ENCODE peak calls at places on chromosomes 7 and 10, in six cellular contexts. One of them, this sample, is unnamed.

GRCh38 chr7:129989466-129989865 is 36.7 kb upstream of the UBE2H start:
- DNase-seq in mesothelial cell of epicardium: peak
- DNase-seq in left lobe of liver: no peak
- DNase-seq in NAMALWA: peak
- DNase-seq in right lobe of liver: no peak
- DNase-seq in epithelial cell of esophagus: peak
- DNase-seq in this sample: peak

GRCh38 chr7:36416251-36416650 is 26.6 kb downstream of the ANLN start:
- DNase-seq in right lobe of liver: no peak
- DNase-seq in NAMALWA: no peak
- DNase-seq in left lobe of liver: no peak
- DNase-seq in epithelial cell of esophagus: no peak
- DNase-seq in mesothelial cell of epicardium: no peak
- DNase-seq in this sample: no peak

GRCh38 chr7:141475678-141476077 is 75.5 kb upstream of the AGK start:
- DNase-seq in NAMALWA: no peak
- DNase-seq in right lobe of liver: no peak
- DNase-seq in mesothelial cell of epicardium: no peak
- DNase-seq in epithelial cell of esophagus: peak
- DNase-seq in left lobe of liver: no peak
- DNase-seq in this sample: peak

GRCh38 chr7:143018931-143019330 is 8.0 kb downstream of the OR9A2 start:
- DNase-seq in right lobe of liver: no peak
- DNase-seq in left lobe of liver: no peak
- DNase-seq in mesothelial cell of epicardium: no peak
- DNase-seq in NAMALWA: no peak
- DNase-seq in epithelial cell of esophagus: no peak
- DNase-seq in this sample: no peak

GRCh38 chr10:90884414-90884813 is 12.6 kb downstream of the RPP30 start:
- DNase-seq in mesothelial cell of epicardium: no peak
- DNase-seq in epithelial cell of esophagus: no peak
- DNase-seq in left lobe of liver: no peak
- DNase-seq in right lobe of liver: no peak
- DNase-seq in NAMALWA: no peak
- DNase-seq in this sample: no peak

GRCh38 chr10:50582766-50583762 is 40.7 kb downstream of the SGMS1 start:
- DNase-seq in left lobe of liver: peak
- DNase-seq in epithelial cell of esophagus: peak
- DNase-seq in NAMALWA: no peak
- DNase-seq in right lobe of liver: peak
- DNase-seq in mesothelial cell of epicardium: no peak
- DNase-seq in this sample: peak

GRCh38 chr7:134685250-134685649 is 38.6 kb downstream of the BPGM start:
- DNase-seq in mesothelial cell of epicardium: no peak
- DNase-seq in right lobe of liver: no peak
- DNase-seq in left lobe of liver: no peak
- DNase-seq in NAMALWA: no peak
- DNase-seq in epithelial cell of esophagus: peak
- DNase-seq in this sample: peak

GRCh38 chr10:72069751-72070501 is 18.4 kb downstream of the SPOCK2 start:
- DNase-seq in NAMALWA: no peak
- DNase-seq in mesothelial cell of epicardium: no peak
- DNase-seq in right lobe of liver: no peak
- DNase-seq in left lobe of liver: no peak
- DNase-seq in epithelial cell of esophagus: no peak
- DNase-seq in this sample: no peak

GRCh38 chr7:35694161-35694783 is 663 bp downstream of the HERPUD2 start:
- DNase-seq in right lobe of liver: peak
- DNase-seq in mesothelial cell of epicardium: no peak
- DNase-seq in NAMALWA: peak
- DNase-seq in epithelial cell of esophagus: no peak
- DNase-seq in left lobe of liver: no peak
- DNase-seq in this sample: no peak

GRCh38 chr7:81871606-81872265 is 101.9 kb upstream of the HGF start:
- DNase-seq in mesothelial cell of epicardium: no peak
- DNase-seq in right lobe of liver: no peak
- DNase-seq in NAMALWA: no peak
- DNase-seq in left lobe of liver: no peak
- DNase-seq in epithelial cell of esophagus: no peak
- DNase-seq in this sample: no peak

GRCh38 chr10:30433286-30433778 is 652 bp upstream of the MAP3K8 start:
- DNase-seq in epithelial cell of esophagus: peak
- DNase-seq in right lobe of liver: peak
- DNase-seq in mesothelial cell of epicardium: peak
- DNase-seq in left lobe of liver: peak
- DNase-seq in NAMALWA: peak
- DNase-seq in this sample: peak

GRCh38 chr10:116961305-116962251 is 43.4 kb downstream of the SHTN1 start:
- DNase-seq in epithelial cell of esophagus: no peak
- DNase-seq in mesothelial cell of epicardium: no peak
- DNase-seq in NAMALWA: no peak
- DNase-seq in right lobe of liver: no peak
- DNase-seq in left lobe of liver: no peak
- DNase-seq in this sample: no peak

GRCh38 chr10:65793738-65794425 is 1132.0 kb upstream of the LRRTM3 start:
- DNase-seq in epithelial cell of esophagus: peak
- DNase-seq in left lobe of liver: peak
- DNase-seq in right lobe of liver: peak
- DNase-seq in mesothelial cell of epicardium: no peak
- DNase-seq in NAMALWA: no peak
- DNase-seq in this sample: peak

GRCh38 chr10:34249634-34250033 is 565.5 kb downstream of the PARD3 start:
- DNase-seq in NAMALWA: peak
- DNase-seq in epithelial cell of esophagus: peak
- DNase-seq in left lobe of liver: no peak
- DNase-seq in mesothelial cell of epicardium: no peak
- DNase-seq in right lobe of liver: no peak
- DNase-seq in this sample: no peak

GRCh38 chr7:32262315-32262714 is 192.1 kb upstream of the PDE1C start:
- DNase-seq in epithelial cell of esophagus: no peak
- DNase-seq in mesothelial cell of epicardium: no peak
- DNase-seq in NAMALWA: no peak
- DNase-seq in left lobe of liver: no peak
- DNase-seq in right lobe of liver: no peak
- DNase-seq in this sample: no peak

GRCh38 chr10:124465003-124465776 is 3.6 kb downstream of the LHPP start:
- DNase-seq in NAMALWA: peak
- DNase-seq in left lobe of liver: no peak
- DNase-seq in right lobe of liver: no peak
- DNase-seq in epithelial cell of esophagus: no peak
- DNase-seq in mesothelial cell of epicardium: no peak
- DNase-seq in this sample: no peak

GRCh38 chr10:4246881-4247358 is 461.9 kb upstream of the KLF6 start:
- DNase-seq in right lobe of liver: no peak
- DNase-seq in NAMALWA: no peak
- DNase-seq in left lobe of liver: no peak
- DNase-seq in mesothelial cell of epicardium: no peak
- DNase-seq in epithelial cell of esophagus: peak
- DNase-seq in this sample: peak

GRCh38 chr10:76555271-76555670 is 1082.3 kb downstream of the KCNMA1 start:
- DNase-seq in NAMALWA: no peak
- DNase-seq in right lobe of liver: no peak
- DNase-seq in epithelial cell of esophagus: no peak
- DNase-seq in mesothelial cell of epicardium: no peak
- DNase-seq in left lobe of liver: no peak
- DNase-seq in this sample: no peak

GRCh38 chr7:86949779-86950260 is 109.6 kb downstream of the ELAPOR2 start:
- DNase-seq in right lobe of liver: no peak
- DNase-seq in epithelial cell of esophagus: no peak
- DNase-seq in NAMALWA: no peak
- DNase-seq in mesothelial cell of epicardium: no peak
- DNase-seq in left lobe of liver: no peak
- DNase-seq in this sample: no peak

GRCh38 chr10:1137499-1138163 is 81.4 kb downstream of the WDR37 start:
- DNase-seq in left lobe of liver: no peak
- DNase-seq in right lobe of liver: no peak
- DNase-seq in NAMALWA: no peak
- DNase-seq in epithelial cell of esophagus: no peak
- DNase-seq in mesothelial cell of epicardium: no peak
- DNase-seq in this sample: no peak

GRCh38 chr7:51067757-51068156 is 248.9 kb downstream of the COBL start:
- DNase-seq in mesothelial cell of epicardium: no peak
- DNase-seq in epithelial cell of esophagus: peak
- DNase-seq in right lobe of liver: no peak
- DNase-seq in left lobe of liver: no peak
- DNase-seq in NAMALWA: peak
- DNase-seq in this sample: peak

GRCh38 chr10:67923551-67923950 is 39.1 kb downstream of the SIRT1 start:
- DNase-seq in right lobe of liver: no peak
- DNase-seq in NAMALWA: no peak
- DNase-seq in epithelial cell of esophagus: peak
- DNase-seq in mesothelial cell of epicardium: no peak
- DNase-seq in left lobe of liver: no peak
- DNase-seq in this sample: peak

GRCh38 chr10:80357000-80357803 is 621 bp downstream of the DYDC2 start:
- DNase-seq in NAMALWA: no peak
- DNase-seq in mesothelial cell of epicardium: peak
- DNase-seq in epithelial cell of esophagus: no peak
- DNase-seq in left lobe of liver: peak
- DNase-seq in right lobe of liver: peak
- DNase-seq in this sample: no peak

GRCh38 chr7:27576360-27576944 is 86.2 kb downstream of the HIBADH start:
- DNase-seq in epithelial cell of esophagus: peak
- DNase-seq in mesothelial cell of epicardium: no peak
- DNase-seq in right lobe of liver: no peak
- DNase-seq in left lobe of liver: no peak
- DNase-seq in NAMALWA: peak
- DNase-seq in this sample: peak

GRCh38 chr10:133465191-133465949 is 11.6 kb downstream of the SCART1 start:
- DNase-seq in left lobe of liver: no peak
- DNase-seq in epithelial cell of esophagus: no peak
- DNase-seq in NAMALWA: no peak
- DNase-seq in mesothelial cell of epicardium: no peak
- DNase-seq in right lobe of liver: no peak
- DNase-seq in this sample: peak

GRCh38 chr7:25359471-25360059 is 131.3 kb upstream of the NPVF start:
- DNase-seq in epithelial cell of esophagus: no peak
- DNase-seq in NAMALWA: no peak
- DNase-seq in mesothelial cell of epicardium: no peak
- DNase-seq in right lobe of liver: no peak
- DNase-seq in left lobe of liver: no peak
- DNase-seq in this sample: no peak

GRCh38 chr7:46207931-46208634 is 287.0 kb upstream of the IGFBP3 start:
- DNase-seq in mesothelial cell of epicardium: no peak
- DNase-seq in epithelial cell of esophagus: no peak
- DNase-seq in right lobe of liver: no peak
- DNase-seq in NAMALWA: no peak
- DNase-seq in left lobe of liver: no peak
- DNase-seq in this sample: no peak

GRCh38 chr10:101895781-101896180 is 52.2 kb upstream of the KCNIP2 start:
- DNase-seq in left lobe of liver: no peak
- DNase-seq in epithelial cell of esophagus: peak
- DNase-seq in mesothelial cell of epicardium: no peak
- DNase-seq in right lobe of liver: no peak
- DNase-seq in NAMALWA: no peak
- DNase-seq in this sample: peak

GRCh38 chr10:96585726-96586418 is 940 bp downstream of the TM9SF3 start:
- DNase-seq in mesothelial cell of epicardium: no peak
- DNase-seq in right lobe of liver: no peak
- DNase-seq in left lobe of liver: no peak
- DNase-seq in NAMALWA: peak
- DNase-seq in epithelial cell of esophagus: peak
- DNase-seq in this sample: peak

GRCh38 chr7:136278057-136278456 is 300.9 kb upstream of the MTPN start:
- DNase-seq in epithelial cell of esophagus: no peak
- DNase-seq in mesothelial cell of epicardium: no peak
- DNase-seq in right lobe of liver: no peak
- DNase-seq in NAMALWA: no peak
- DNase-seq in left lobe of liver: no peak
- DNase-seq in this sample: no peak

GRCh38 chr10:67262675-67263074 is 336.8 kb downstream of the LRRTM3 start:
- DNase-seq in right lobe of liver: no peak
- DNase-seq in mesothelial cell of epicardium: no peak
- DNase-seq in left lobe of liver: no peak
- DNase-seq in epithelial cell of esophagus: no peak
- DNase-seq in NAMALWA: no peak
- DNase-seq in this sample: no peak

This sample was measured in bronchial epithelial cell.